ENCODE peak calls at places on chromosomes 7 and 10, in seven cellular contexts. One of them, this sample, is unnamed. For H3K4me1, the result is how much of the 10 kb centered on the place peaks cover.

GRCh38 chr7:21076054-21076453 is 289.4 kb upstream of the SP8 start:
- DNase-seq in neuronal stem cell: no peak
- DNase-seq in lower lobe of right lung: no peak
- DNase-seq in pancreas: no peak
- DNase-seq in OCI-LY7: no peak
- DNase-seq in uterus: no peak
- DNase-seq in upper lobe of right lung: no peak
- DNase-seq in this sample: peak

GRCh38 chr10:474406-474805 is 215.1 kb downstream of the DIP2C start:
- DNase-seq in neuronal stem cell: no peak
- DNase-seq in lower lobe of right lung: no peak
- DNase-seq in pancreas: no peak
- DNase-seq in OCI-LY7: no peak
- DNase-seq in uterus: no peak
- DNase-seq in upper lobe of right lung: peak
- DNase-seq in this sample: no peak

GRCh38 chr10:72030762-72031543 is 57.4 kb downstream of the SPOCK2 start:
- DNase-seq in neuronal stem cell: no peak
- DNase-seq in lower lobe of right lung: no peak
- DNase-seq in pancreas: peak
- DNase-seq in OCI-LY7: no peak
- DNase-seq in uterus: peak
- DNase-seq in upper lobe of right lung: no peak
- DNase-seq in this sample: no peak

GRCh38 chr10:8049874-8050560 is 4.5 kb upstream of the GATA3 start:
- DNase-seq in neuronal stem cell: peak
- DNase-seq in lower lobe of right lung: no peak
- DNase-seq in pancreas: no peak
- DNase-seq in OCI-LY7: no peak
- DNase-seq in uterus: no peak
- DNase-seq in upper lobe of right lung: no peak
- DNase-seq in this sample: no peak

GRCh38 chr10:112215342-112215774 is 31.8 kb upstream of the GPAM start:
- DNase-seq in neuronal stem cell: no peak
- DNase-seq in lower lobe of right lung: peak
- DNase-seq in pancreas: peak
- DNase-seq in OCI-LY7: no peak
- DNase-seq in uterus: no peak
- DNase-seq in upper lobe of right lung: peak
- DNase-seq in this sample: peak

GRCh38 chr10:33274096-33274785 is 60.2 kb downstream of the NRP1 start:
- DNase-seq in neuronal stem cell: no peak
- DNase-seq in lower lobe of right lung: no peak
- DNase-seq in pancreas: no peak
- DNase-seq in OCI-LY7: no peak
- DNase-seq in uterus: no peak
- DNase-seq in upper lobe of right lung: no peak
- DNase-seq in this sample: no peak

GRCh38 chr10:52019078-52019644 is 294.9 kb upstream of the DKK1 start:
- DNase-seq in neuronal stem cell: peak
- DNase-seq in lower lobe of right lung: no peak
- DNase-seq in pancreas: no peak
- DNase-seq in OCI-LY7: no peak
- DNase-seq in uterus: no peak
- DNase-seq in upper lobe of right lung: no peak
- DNase-seq in this sample: no peak

GRCh38 chr7:29139191-29139590 is 7.1 kb downstream of the CPVL start:
- DNase-seq in neuronal stem cell: no peak
- DNase-seq in lower lobe of right lung: no peak
- DNase-seq in pancreas: no peak
- DNase-seq in OCI-LY7: no peak
- DNase-seq in uterus: no peak
- DNase-seq in upper lobe of right lung: no peak
- DNase-seq in this sample: no peak

GRCh38 chr10:78194539-78195402 is 161.1 kb downstream of the RPS24 start:
- DNase-seq in neuronal stem cell: no peak
- DNase-seq in lower lobe of right lung: no peak
- DNase-seq in pancreas: no peak
- DNase-seq in OCI-LY7: no peak
- DNase-seq in uterus: no peak
- DNase-seq in upper lobe of right lung: no peak
- DNase-seq in this sample: no peak

GRCh38 chr7:72805526-72806494 is 22.2 kb downstream of the TYW1B start:
- DNase-seq in neuronal stem cell: no peak
- DNase-seq in lower lobe of right lung: no peak
- DNase-seq in pancreas: no peak
- DNase-seq in OCI-LY7: no peak
- DNase-seq in uterus: no peak
- DNase-seq in upper lobe of right lung: no peak
- DNase-seq in this sample: no peak

GRCh38 chr7:8236781-8237407 is 25.1 kb downstream of the ICA1 start:
- DNase-seq in neuronal stem cell: no peak
- DNase-seq in lower lobe of right lung: no peak
- DNase-seq in pancreas: no peak
- DNase-seq in OCI-LY7: no peak
- DNase-seq in uterus: no peak
- DNase-seq in upper lobe of right lung: no peak
- DNase-seq in this sample: no peak

GRCh38 chr10:127132434-127132833 is 64.0 kb downstream of the INSYN2A start:
- DNase-seq in neuronal stem cell: no peak
- DNase-seq in lower lobe of right lung: no peak
- DNase-seq in pancreas: no peak
- DNase-seq in OCI-LY7: no peak
- DNase-seq in uterus: no peak
- DNase-seq in upper lobe of right lung: no peak
- DNase-seq in this sample: no peak

GRCh38 chr7:3585826-3586225 is 284.8 kb downstream of the SDK1 start:
- DNase-seq in neuronal stem cell: no peak
- DNase-seq in lower lobe of right lung: no peak
- DNase-seq in pancreas: no peak
- DNase-seq in OCI-LY7: no peak
- DNase-seq in uterus: no peak
- DNase-seq in upper lobe of right lung: no peak
- DNase-seq in this sample: no peak

GRCh38 chr10:113572520-113573290 is 19.9 kb downstream of the HABP2 start:
- DNase-seq in neuronal stem cell: no peak
- DNase-seq in lower lobe of right lung: no peak
- DNase-seq in pancreas: no peak
- DNase-seq in OCI-LY7: no peak
- DNase-seq in uterus: no peak
- DNase-seq in upper lobe of right lung: no peak
- DNase-seq in this sample: no peak

GRCh38 chr10:113566888-113567287 is 14.0 kb downstream of the HABP2 start:
- DNase-seq in neuronal stem cell: no peak
- DNase-seq in lower lobe of right lung: no peak
- DNase-seq in pancreas: no peak
- DNase-seq in OCI-LY7: no peak
- DNase-seq in uterus: no peak
- DNase-seq in upper lobe of right lung: no peak
- DNase-seq in this sample: no peak

GRCh38 chr10:113573368-113573767 is 20.5 kb downstream of the HABP2 start:
- DNase-seq in neuronal stem cell: no peak
- DNase-seq in lower lobe of right lung: no peak
- DNase-seq in pancreas: no peak
- DNase-seq in OCI-LY7: no peak
- DNase-seq in uterus: no peak
- DNase-seq in upper lobe of right lung: no peak
- DNase-seq in this sample: no peak

GRCh38 chr10:113565364-113565763 is 12.5 kb downstream of the HABP2 start:
- DNase-seq in neuronal stem cell: no peak
- DNase-seq in lower lobe of right lung: no peak
- DNase-seq in pancreas: no peak
- DNase-seq in OCI-LY7: no peak
- DNase-seq in uterus: no peak
- DNase-seq in upper lobe of right lung: no peak
- DNase-seq in this sample: no peak

GRCh38 chr10:113569576-113569975 is 16.7 kb downstream of the HABP2 start:
- DNase-seq in neuronal stem cell: no peak
- DNase-seq in lower lobe of right lung: no peak
- DNase-seq in pancreas: no peak
- DNase-seq in OCI-LY7: no peak
- DNase-seq in uterus: no peak
- DNase-seq in upper lobe of right lung: no peak
- DNase-seq in this sample: no peak
- H3K4me1 ChIP-seq in neuronal stem cell: under half
- H3K4me1 ChIP-seq in lower lobe of right lung: under half
- H3K4me1 ChIP-seq in pancreas: under half
- H3K4me1 ChIP-seq in OCI-LY7: under half
- H3K4me1 ChIP-seq in uterus: under half
- H3K4me1 ChIP-seq in upper lobe of right lung: under half
- H3K4me1 ChIP-seq in this sample: under half

DNA sequence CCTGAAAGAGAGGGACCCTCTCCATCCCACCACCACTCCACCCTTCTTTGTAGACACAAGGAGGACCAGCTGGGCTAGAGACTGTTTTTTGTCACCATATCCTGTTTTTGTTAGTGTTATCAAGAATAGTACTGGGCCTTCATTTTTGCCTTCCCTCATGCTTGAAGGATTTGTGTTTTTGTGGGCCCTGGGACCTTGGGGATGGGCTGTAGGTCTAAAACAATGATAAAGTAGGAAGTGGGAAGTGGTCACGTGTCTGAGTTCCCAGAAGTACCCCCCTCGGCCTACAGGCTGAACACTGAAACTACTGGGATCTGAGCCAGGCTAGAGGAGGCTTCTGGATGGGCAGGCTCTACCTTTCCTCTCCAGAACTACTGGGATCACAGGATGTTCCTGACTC is 8.9 kb downstream of the AGFG2 start:
- DNase-seq in neuronal stem cell: no peak
- DNase-seq in lower lobe of right lung: no peak
- DNase-seq in pancreas: peak
- DNase-seq in OCI-LY7: peak
- DNase-seq in uterus: no peak
- DNase-seq in upper lobe of right lung: no peak
- DNase-seq in this sample: no peak
- H3K4me1 ChIP-seq in neuronal stem cell: under half
- H3K4me1 ChIP-seq in lower lobe of right lung: half or more
- H3K4me1 ChIP-seq in pancreas: half or more
- H3K4me1 ChIP-seq in OCI-LY7: half or more
- H3K4me1 ChIP-seq in uterus: under half
- H3K4me1 ChIP-seq in upper lobe of right lung: half or more
- H3K4me1 ChIP-seq in this sample: under half

GRCh38 chr10:119222966-119223386 is 15.6 kb downstream of the GRK5 start:
- DNase-seq in neuronal stem cell: no peak
- DNase-seq in lower lobe of right lung: no peak
- DNase-seq in pancreas: no peak
- DNase-seq in OCI-LY7: no peak
- DNase-seq in uterus: no peak
- DNase-seq in upper lobe of right lung: no peak
- DNase-seq in this sample: peak

GRCh38 chr10:119227825-119228224 is 20.5 kb downstream of the GRK5 start:
- DNase-seq in neuronal stem cell: no peak
- DNase-seq in lower lobe of right lung: no peak
- DNase-seq in pancreas: no peak
- DNase-seq in OCI-LY7: no peak
- DNase-seq in uterus: no peak
- DNase-seq in upper lobe of right lung: no peak
- DNase-seq in this sample: no peak

GRCh38 chr10:119221666-119222065 is 14.3 kb downstream of the GRK5 start:
- DNase-seq in neuronal stem cell: no peak
- DNase-seq in lower lobe of right lung: no peak
- DNase-seq in pancreas: no peak
- DNase-seq in OCI-LY7: no peak
- DNase-seq in uterus: no peak
- DNase-seq in upper lobe of right lung: no peak
- DNase-seq in this sample: peak

GRCh38 chr10:119222531-119222930 is 15.2 kb downstream of the GRK5 start:
- DNase-seq in neuronal stem cell: no peak
- DNase-seq in lower lobe of right lung: no peak
- DNase-seq in pancreas: no peak
- DNase-seq in OCI-LY7: no peak
- DNase-seq in uterus: no peak
- DNase-seq in upper lobe of right lung: no peak
- DNase-seq in this sample: peak

DNA sequence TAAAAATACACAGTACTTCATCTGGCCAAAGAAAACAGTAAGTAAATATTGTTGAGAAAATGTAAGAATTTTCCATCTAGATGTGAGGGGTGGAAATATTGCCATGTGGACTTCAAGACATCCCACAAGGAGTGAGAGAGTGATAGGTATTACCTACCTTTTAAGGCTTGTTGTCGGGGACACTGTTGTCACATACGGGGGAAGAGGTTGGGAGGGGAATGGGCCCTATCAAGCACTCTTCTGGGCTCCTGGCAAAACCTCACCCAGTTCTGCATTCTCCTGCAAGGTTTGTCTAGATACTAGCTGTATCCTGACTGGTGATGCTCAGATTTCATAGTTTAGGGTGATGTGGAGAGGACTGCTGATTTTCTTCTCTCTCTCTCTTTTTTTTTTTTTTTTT is 17.9 kb downstream of the GRK5 start:
- DNase-seq in neuronal stem cell: no peak
- DNase-seq in lower lobe of right lung: no peak
- DNase-seq in pancreas: no peak
- DNase-seq in OCI-LY7: no peak
- DNase-seq in uterus: no peak
- DNase-seq in upper lobe of right lung: no peak
- DNase-seq in this sample: no peak
- H3K4me1 ChIP-seq in neuronal stem cell: under half
- H3K4me1 ChIP-seq in lower lobe of right lung: half or more
- H3K4me1 ChIP-seq in pancreas: under half
- H3K4me1 ChIP-seq in OCI-LY7: under half
- H3K4me1 ChIP-seq in uterus: under half
- H3K4me1 ChIP-seq in upper lobe of right lung: under half
- H3K4me1 ChIP-seq in this sample: under half

GRCh38 chr10:100022403-100022802 is 12.7 kb upstream of the DNMBP start:
- DNase-seq in neuronal stem cell: no peak
- DNase-seq in lower lobe of right lung: no peak
- DNase-seq in pancreas: no peak
- DNase-seq in OCI-LY7: no peak
- DNase-seq in uterus: no peak
- DNase-seq in upper lobe of right lung: no peak
- DNase-seq in this sample: no peak

GRCh38 chr10:100019824-100020160 is 10.0 kb upstream of the DNMBP start:
- DNase-seq in neuronal stem cell: no peak
- DNase-seq in lower lobe of right lung: no peak
- DNase-seq in pancreas: no peak
- DNase-seq in OCI-LY7: peak
- DNase-seq in uterus: no peak
- DNase-seq in upper lobe of right lung: no peak
- DNase-seq in this sample: no peak

GRCh38 chr10:100020883-100021248 is 11.1 kb upstream of the DNMBP start:
- DNase-seq in neuronal stem cell: no peak
- DNase-seq in lower lobe of right lung: no peak
- DNase-seq in pancreas: no peak
- DNase-seq in OCI-LY7: peak
- DNase-seq in uterus: no peak
- DNase-seq in upper lobe of right lung: no peak
- DNase-seq in this sample: no peak

GRCh38 chr10:100020161-100020882 is 10.6 kb upstream of the DNMBP start:
- DNase-seq in neuronal stem cell: no peak
- DNase-seq in lower lobe of right lung: no peak
- DNase-seq in pancreas: no peak
- DNase-seq in OCI-LY7: peak
- DNase-seq in uterus: no peak
- DNase-seq in upper lobe of right lung: no peak
- DNase-seq in this sample: no peak

DNA sequence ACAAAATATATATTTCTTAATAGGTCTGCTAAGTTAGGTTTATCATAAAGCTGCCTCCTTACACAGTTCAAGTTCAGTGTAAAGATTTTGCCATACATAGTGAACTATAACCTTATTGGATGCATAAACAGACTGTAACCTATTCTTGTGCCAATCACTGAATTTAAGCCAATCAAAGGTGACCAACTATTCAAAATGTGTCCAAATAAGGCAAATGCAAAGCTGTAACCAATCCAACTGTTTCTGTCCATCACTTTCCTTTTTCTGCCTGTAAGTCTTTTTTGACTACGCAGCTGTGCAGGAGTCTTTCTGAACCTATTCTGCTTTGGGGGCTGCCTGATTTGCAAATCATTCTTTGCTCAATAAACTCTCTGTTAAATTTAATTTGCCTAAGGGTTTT is 11.6 kb upstream of the DNMBP start:
- DNase-seq in neuronal stem cell: no peak
- DNase-seq in lower lobe of right lung: no peak
- DNase-seq in pancreas: no peak
- DNase-seq in OCI-LY7: peak
- DNase-seq in uterus: no peak
- DNase-seq in upper lobe of right lung: no peak
- DNase-seq in this sample: no peak
- H3K4me1 ChIP-seq in neuronal stem cell: under half
- H3K4me1 ChIP-seq in lower lobe of right lung: under half
- H3K4me1 ChIP-seq in pancreas: under half
- H3K4me1 ChIP-seq in OCI-LY7: half or more
- H3K4me1 ChIP-seq in uterus: under half
- H3K4me1 ChIP-seq in upper lobe of right lung: under half
- H3K4me1 ChIP-seq in this sample: under half

This sample was measured in small intestine.